ENCODE peak calls at places on chromosome 6, in eight cellular contexts. D, A, K, Q, M, X, U and L are unnamed samples.

GRCh38 chr6:170210026-170210390 is 80.9 kb downstream of the DLL1 start:
- DNase-seq in D (no peak), A (no peak), K (no peak), Q (no peak), M (no peak), X (no peak), U (no peak), L (no peak)

GRCh38 chr6:38554700-38555413 is 84.9 kb downstream of the BTBD9 start:
- DNase-seq in D (no peak), A (no peak), K (no peak), Q (peak; percentile 56), M (no peak), X (peak; percentile 11), U (peak; percentile 21), L (no peak)

GRCh38 chr6:37624606-37625574 is 72.8 kb downstream of the MDGA1 start:
- DNase-seq in D (peak; percentile 77), A (peak; percentile 77), K (no peak), Q (no peak), M (peak; percentile 42), X (no peak), U (no peak), L (peak; percentile 67)

GRCh38 chr6:17120019-17120418 is 18.2 kb downstream of the STMND1 start:
- DNase-seq in D (no peak), A (no peak), K (no peak), Q (peak; percentile 37), M (no peak), X (no peak), U (no peak), L (no peak)

GRCh38 chr6:143594647-143595046 is 83.1 kb upstream of the PHACTR2 start:
- DNase-seq in D (no peak), A (no peak), K (no peak), Q (no peak), M (no peak), X (no peak), U (no peak), L (no peak)

GRCh38 chr6:130115036-130115435 is 96.7 kb downstream of the L3MBTL3 start:
- DNase-seq in D (no peak), A (no peak), K (no peak), Q (no peak), M (no peak), X (no peak), U (no peak), L (no peak)

GRCh38 chr6:39314273-39314790 is at the start of gene KCNK17:
- DNase-seq in D (no peak), A (no peak), K (no peak), Q (no peak), M (no peak), X (no peak), U (no peak), L (no peak)

GRCh38 chr6:105794263-105794662 is 291.9 kb upstream of the PRDM1 start:
- DNase-seq in D (no peak), A (peak; percentile 55), K (no peak), Q (no peak), M (no peak), X (no peak), U (no peak), L (peak; percentile 94)

GRCh38 chr6:37525460-37526357 is 26.0 kb upstream of the CCDC167 start:
- DNase-seq in D (no peak), A (no peak), K (no peak), Q (peak; percentile 30), M (no peak), X (no peak), U (no peak), L (no peak)

GRCh38 chr6:37299990-37300389 is 42.0 kb upstream of the TMEM217 start:
- DNase-seq in D (no peak), A (no peak), K (no peak), Q (no peak), M (no peak), X (no peak), U (no peak), L (no peak)

GRCh38 chr6:24897186-24897585 is 38.6 kb downstream of the RIPOR2 start:
- DNase-seq in D (no peak), A (no peak), K (no peak), Q (no peak), M (no peak), X (no peak), U (no peak), L (no peak)